ENCODE peak calls at places on chromosome 21, in ten cellular contexts. Z is COLO829; X is activated effector memory CD4-positive, alpha-beta T cell treated with Interleukin-2 at 50 U/mL for 16 hours; I is body of pancreas; T is keratinocyte; S is activated CD4-positive, alpha-beta T cell treated with anti-CD3 and anti-CD28 coated beads for 36 hours; R is amniotic stem cell; Q is cerebellar cortex; F is CD8-positive, alpha-beta memory T cell; E is T-helper 1 cell. N is an unnamed sample.

GRCh38 chr21:44293551-44294231 is 6.2 kb upstream of the PFKL start:
- DNase-seq in Z (no peak), X (peak), I (no peak), T (no peak), S (no peak), R (no peak), Q (no peak), F (peak), E (no peak), N (no peak)

GRCh38 chr21:34908424-34909055 is 140.6 kb downstream of the RUNX1 start:
- DNase-seq in Z (no peak), X (no peak), I (no peak), T (no peak), S (no peak), R (no peak), Q (no peak), F (no peak), E (no peak), N (peak)

GRCh38 chr21:40120944-40121575 is 253.8 kb downstream of the PCP4 start:
- DNase-seq in Z (peak), X (no peak), I (no peak), T (no peak), S (no peak), R (peak), Q (peak), F (no peak), E (no peak), N (no peak)

GRCh38 chr21:45864436-45864835 is 117.1 kb upstream of the COL6A1 start:
- DNase-seq in Z (no peak), X (no peak), I (no peak), T (no peak), S (no peak), R (no peak), Q (no peak), F (no peak), E (no peak), N (no peak)

GRCh38 chr21:29190920-29191319 is 60.5 kb downstream of the MAP3K7CL start:
- DNase-seq in Z (no peak), X (no peak), I (no peak), T (no peak), S (peak), R (no peak), Q (no peak), F (no peak), E (no peak), N (no peak)

GRCh38 chr21:41678944-41679343 is 87.9 kb downstream of the RIPK4 start:
- DNase-seq in Z (peak), X (no peak), I (peak), T (peak), S (peak), R (peak), Q (peak), F (no peak), E (no peak), N (no peak)

GRCh38 chr21:27532081-27532480 is 565.2 kb upstream of the ADAMTS5 start:
- DNase-seq in Z (no peak), X (no peak), I (peak), T (no peak), S (no peak), R (no peak), Q (no peak), F (no peak), E (no peak), N (no peak)

GRCh38 chr21:22125581-22125980 is 1127.4 kb downstream of the NCAM2 start:
- DNase-seq in Z (no peak), X (no peak), I (no peak), T (no peak), S (no peak), R (no peak), Q (no peak), F (no peak), E (no peak), N (no peak)

GRCh38 chr21:45572231-45572630 is 30.0 kb upstream of the SLC19A1 start:
- DNase-seq in Z (no peak), X (no peak), I (no peak), T (no peak), S (no peak), R (no peak), Q (no peak), F (no peak), E (no peak), N (no peak)

GRCh38 chr21:40902993-40903392 is 56.0 kb upstream of the DSCAM start:
- DNase-seq in Z (no peak), X (no peak), I (no peak), T (no peak), S (no peak), R (no peak), Q (no peak), F (no peak), E (no peak), N (no peak)

GRCh38 chr21:45768011-45768740 is 124.7 kb downstream of the PCBP3 start:
- DNase-seq in Z (no peak), X (no peak), I (no peak), T (no peak), S (peak), R (no peak), Q (no peak), F (no peak), E (no peak), N (no peak)

GRCh38 chr21:42665026-42665425 is 11.6 kb downstream of the PDE9A start:
- DNase-seq in Z (no peak), X (no peak), I (no peak), T (no peak), S (no peak), R (no peak), Q (no peak), F (no peak), E (no peak), N (no peak)

GRCh38 chr21:32359719-32360260 is 33.0 kb downstream of the URB1 start:
- DNase-seq in Z (no peak), X (no peak), I (no peak), T (no peak), S (no peak), R (no peak), Q (no peak), F (no peak), E (no peak), N (no peak)

GRCh38 chr21:32477424-32477745 is 64.9 kb downstream of the EVA1C start:
- DNase-seq in Z (no peak), X (no peak), I (no peak), T (no peak), S (no peak), R (no peak), Q (no peak), F (no peak), E (no peak), N (no peak)

GRCh38 chr21:45590246-45590725 is 48.0 kb upstream of the SLC19A1 start:
- DNase-seq in Z (peak), X (no peak), I (peak), T (no peak), S (peak), R (no peak), Q (no peak), F (peak), E (peak), N (peak)

GRCh38 chr21:46081022-46081861 is 16.7 kb upstream of the COL6A2 start:
- DNase-seq in Z (no peak), X (no peak), I (peak), T (no peak), S (no peak), R (no peak), Q (no peak), F (peak), E (no peak), N (peak)

GRCh38 chr21:26148834-26149354 is 21.7 kb downstream of the APP start:
- DNase-seq in Z (peak), X (no peak), I (no peak), T (no peak), S (no peak), R (no peak), Q (no peak), F (no peak), E (no peak), N (no peak)

GRCh38 chr21:28734522-28735175 is 258.0 kb downstream of the LTN1 start:
- DNase-seq in Z (no peak), X (no peak), I (no peak), T (no peak), S (no peak), R (no peak), Q (no peak), F (no peak), E (no peak), N (no peak)

GRCh38 chr21:41768371-41769042 is 1.7 kb upstream of the RIPK4 start:
- DNase-seq in Z (no peak), X (peak), I (peak), T (peak), S (peak), R (peak), Q (no peak), F (no peak), E (no peak), N (no peak)

GRCh38 chr21:34813266-34813886 is 144.6 kb downstream of the CLIC6 start:
- DNase-seq in Z (no peak), X (no peak), I (no peak), T (peak), S (no peak), R (no peak), Q (no peak), F (no peak), E (no peak), N (no peak)

GRCh38 chr21:44990921-44991320 is 51.1 kb downstream of the SLX9 start:
- DNase-seq in Z (no peak), X (no peak), I (no peak), T (no peak), S (no peak), R (no peak), Q (no peak), F (no peak), E (no peak), N (no peak)

GRCh38 chr21:25735895-25736597 is 1.3 kb downstream of the GABPA start:
- DNase-seq in Z (no peak), X (no peak), I (no peak), T (no peak), S (no peak), R (no peak), Q (peak), F (no peak), E (no peak), N (no peak)

GRCh38 chr21:46065215-46065992 is 32.5 kb upstream of the COL6A2 start:
- DNase-seq in Z (no peak), X (no peak), I (no peak), T (no peak), S (no peak), R (no peak), Q (no peak), F (peak), E (no peak), N (no peak)

GRCh38 chr21:28393279-28393678 is 599.4 kb downstream of the LTN1 start:
- DNase-seq in Z (no peak), X (no peak), I (peak), T (peak), S (no peak), R (no peak), Q (no peak), F (no peak), E (no peak), N (no peak)

GRCh38 chr21:36627242-36627641 is 71.7 kb upstream of the SIM2 start:
- DNase-seq in Z (no peak), X (no peak), I (no peak), T (no peak), S (no peak), R (no peak), Q (no peak), F (no peak), E (no peak), N (no peak)

GRCh38 chr21:46057111-46057709 is 40.7 kb upstream of the COL6A2 start:
- DNase-seq in Z (no peak), X (no peak), I (no peak), T (no peak), S (peak), R (no peak), Q (no peak), F (no peak), E (no peak), N (no peak)

GRCh38 chr21:45265721-45266517 is 21.8 kb downstream of the POFUT2 start:
- DNase-seq in Z (no peak), X (no peak), I (no peak), T (no peak), S (no peak), R (no peak), Q (no peak), F (no peak), E (no peak), N (no peak)

GRCh38 chr21:27674037-27674436 is 707.1 kb upstream of the ADAMTS5 start:
- DNase-seq in Z (no peak), X (no peak), I (no peak), T (no peak), S (no peak), R (no peak), Q (no peak), F (no peak), E (no peak), N (no peak)